ENCODE peak calls at places on chromosomes 6 and 20, in seven cellular contexts. D is pancreas, E is heart left ventricle, R is right lobe of liver, N is keratinocyte, Y is cardiac muscle cell, P is heart right ventricle. F is an unnamed sample.

GRCh38 chr6:10779076-10779475 is 31.5 kb downstream of the TMEM14B start:
- DNase-seq in D (no peak), E (no peak), R (no peak), N (no peak), Y (no peak), P (no peak), F (no peak)

GRCh38 chr6:90319044-90319443 is 22.4 kb upstream of the BACH2 start:
- DNase-seq in D (no peak), E (no peak), R (no peak), N (no peak), Y (no peak), P (no peak), F (no peak)

GRCh38 chr6:3466488-3467219 is 9.8 kb upstream of the SLC22A23 start:
- DNase-seq in D (no peak), E (no peak), R (no peak), N (no peak), Y (no peak), P (no peak), F (no peak)

GRCh38 chr6:149071997-149072396 is 245.5 kb upstream of the TAB2 start:
- DNase-seq in D (no peak), E (no peak), R (no peak), N (no peak), Y (no peak), P (no peak), F (no peak)

GRCh38 chr20:10761786-10762185 is 88.0 kb upstream of the JAG1 start:
- DNase-seq in D (peak; percentile 53), E (peak; percentile 30), R (no peak), N (no peak), Y (no peak), P (no peak), F (no peak)

GRCh38 chr6:13044896-13045295 is 283.4 kb downstream of the TBC1D7 start:
- DNase-seq in D (no peak), E (no peak), R (no peak), N (no peak), Y (no peak), P (no peak), F (no peak)

GRCh38 chr20:61948586-61949362 is 116.9 kb downstream of the TAF4 start:
- DNase-seq in D (no peak), E (peak; percentile 3), R (peak; percentile 39), N (no peak), Y (no peak), P (peak; percentile 6), F (no peak)

GRCh38 chr6:75624335-75624734 is 22.7 kb downstream of the SENP6 start:
- DNase-seq in D (no peak), E (no peak), R (no peak), N (no peak), Y (no peak), P (no peak), F (no peak)

GRCh38 chr20:48718914-48719578 is 108.8 kb downstream of the PREX1 start:
- DNase-seq in D (no peak), E (no peak), R (no peak), N (no peak), Y (no peak), P (no peak), F (no peak)

GRCh38 chr20:362271-363254 is 15.7 kb downstream of the NRSN2 start:
- DNase-seq in D (peak; percentile 98), E (peak; percentile 92), R (peak; percentile 97), N (peak; percentile 87), Y (no peak), P (peak; percentile 85), F (peak; percentile 48)

GRCh38 chr6:38187285-38187684 is 367.8 kb downstream of the ZFAND3 start:
- DNase-seq in D (no peak), E (no peak), R (no peak), N (no peak), Y (no peak), P (no peak), F (no peak)

GRCh38 chr6:85775883-85776282 is 133.2 kb upstream of the SYNCRIP start:
- DNase-seq in D (no peak), E (no peak), R (no peak), N (no peak), Y (no peak), P (no peak), F (no peak)

GRCh38 chr6:30075094-30075986 is at the start of gene RNF39:
- DNase-seq in D (peak; percentile 28), E (no peak), R (no peak), N (no peak), Y (no peak), P (no peak), F (no peak)

GRCh38 chr6:33197431-33198048 is 2.9 kb downstream of the RXRB start:
- DNase-seq in D (peak; percentile 68), E (peak; percentile 54), R (no peak), N (no peak), Y (peak; percentile 82), P (no peak), F (peak; percentile 74)

GRCh38 chr6:35478259-35478658 is 10.1 kb downstream of the RPL10A start:
- DNase-seq in D (no peak), E (no peak), R (no peak), N (no peak), Y (no peak), P (no peak), F (no peak)

GRCh38 chr6:168441434-168442391 is 729 bp downstream of the SMOC2 start:
- DNase-seq in D (no peak), E (no peak), R (no peak), N (no peak), Y (peak; percentile 27), P (no peak), F (no peak)

DNA sequence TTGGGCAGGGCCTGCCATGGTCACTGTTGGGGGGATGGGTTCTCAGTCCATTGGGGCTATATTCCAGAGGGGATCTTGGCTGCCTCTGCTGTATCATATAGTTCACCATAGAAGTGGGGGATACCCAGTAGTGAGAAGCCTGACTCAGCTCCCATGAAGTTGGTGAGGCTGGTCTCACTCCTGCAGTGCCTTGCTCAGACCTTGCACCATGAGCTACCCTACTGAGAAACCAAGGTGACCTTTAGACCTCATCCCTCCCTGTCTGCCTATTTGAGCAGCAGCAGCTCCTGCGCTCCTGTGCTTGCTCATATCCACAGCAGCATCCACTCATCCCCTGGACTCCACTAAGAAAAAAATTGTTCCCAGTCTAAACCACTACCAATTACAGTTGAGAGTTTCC is 56.0 kb upstream of the HEY2 start:
- DNase-seq in D (no peak), E (no peak), R (no peak), N (no peak), Y (no peak), P (no peak), F (no peak)
- H3K9me3 ChIP-seq in D (no peaks in the 10 kb centered on the region), E (peaks cover 12% of the 10 kb centered on the region), R (no peaks in the 10 kb centered on the region), N (no peaks in the 10 kb centered on the region), Y (no peaks in the 10 kb centered on the region), P (peaks cover 13% of the 10 kb centered on the region), F (no peaks in the 10 kb centered on the region)

DNA sequence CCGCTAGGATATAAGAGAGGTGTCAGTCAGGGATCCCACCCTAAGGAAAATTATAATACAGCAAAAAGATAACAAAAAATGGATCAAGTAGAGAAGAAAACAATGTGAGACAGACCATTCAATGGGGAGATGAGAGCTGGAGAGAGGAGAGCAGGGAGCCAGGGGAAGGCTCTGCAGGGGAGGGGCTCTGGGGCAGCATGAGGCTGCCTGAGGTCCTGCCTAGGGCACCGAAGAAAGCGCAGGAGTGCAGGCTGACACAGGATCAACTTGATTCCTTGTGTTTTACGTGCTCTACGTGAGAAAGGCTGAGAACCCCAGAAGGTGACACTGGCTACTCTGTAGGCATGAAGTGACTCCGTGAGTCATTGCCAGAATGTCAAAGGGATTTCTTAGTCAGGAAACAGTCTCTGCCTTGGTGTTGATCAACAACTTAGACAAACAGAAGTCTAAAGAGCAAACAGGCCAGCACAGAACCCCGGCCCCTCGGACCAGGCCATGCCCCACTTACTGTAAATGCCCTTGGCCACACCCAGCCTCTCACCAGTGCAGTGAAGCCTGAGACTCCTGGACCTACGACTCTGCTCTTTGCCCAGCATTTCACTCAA is 290.1 kb upstream of the PRDM1 start:
- DNase-seq in D (no peak), E (no peak), R (no peak), N (no peak), Y (no peak), P (no peak), F (no peak)
- H3K36me3 ChIP-seq in D (no peaks in the 10 kb centered on the region), E (no peaks in the 10 kb centered on the region), R (no peaks in the 10 kb centered on the region), N (no peaks in the 10 kb centered on the region), Y (no peaks in the 10 kb centered on the region), P (no peaks in the 10 kb centered on the region), F (no peaks in the 10 kb centered on the region)

GRCh38 chr6:101199441-101199840 is 194.1 kb upstream of the GRIK2 start:
- DNase-seq in D (no peak), E (no peak), R (no peak), N (no peak), Y (no peak), P (no peak), F (no peak)

GRCh38 chr6:101202975-101203374 is 190.5 kb upstream of the GRIK2 start:
- DNase-seq in D (no peak), E (no peak), R (no peak), N (no peak), Y (no peak), P (no peak), F (no peak)

GRCh38 chr6:101208152-101208551 is 185.4 kb upstream of the GRIK2 start:
- DNase-seq in D (no peak), E (no peak), R (no peak), N (no peak), Y (no peak), P (no peak), F (no peak)

DNA sequence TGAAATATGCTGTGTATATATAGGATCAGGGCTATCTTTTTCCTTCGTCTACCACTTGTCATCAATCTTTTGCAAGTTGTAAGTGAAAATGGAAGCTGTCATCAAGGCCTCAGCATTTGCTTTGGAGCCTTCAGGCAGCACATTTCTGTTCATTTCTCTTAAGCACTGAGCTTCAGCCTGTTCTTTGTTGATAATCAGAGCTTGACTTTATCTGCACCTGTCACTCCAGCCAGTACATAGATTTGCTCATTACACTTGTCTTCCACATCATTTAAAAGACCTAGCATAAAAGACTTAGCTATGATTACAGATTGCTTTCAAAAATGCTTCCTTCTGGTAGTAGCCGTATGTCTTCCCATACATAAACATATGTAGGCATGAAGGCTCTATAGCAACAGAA is 189.8 kb upstream of the GRIK2 start:
- DNase-seq in D (no peak), E (no peak), R (no peak), N (no peak), Y (peak; percentile 49), P (no peak), F (no peak)
- H3K4me3 ChIP-seq in D (no peak overlapping the region), E (no peak overlapping the region), R (no peak overlapping the region), N (no peak overlapping the region), Y (no peak overlapping the region), P (no peak overlapping the region), F (no peak overlapping the region)

GRCh38 chr20:56043227-56043626 is 37.9 kb upstream of the CBLN4 start:
- DNase-seq in D (no peak), E (no peak), R (no peak), N (no peak), Y (no peak), P (no peak), F (no peak)
- H3K9me3 ChIP-seq in D (no peaks in the 10 kb centered on the region), E (no peaks in the 10 kb centered on the region), R (no peaks in the 10 kb centered on the region), N (no peaks in the 10 kb centered on the region), Y (peaks cover 3% of the 10 kb centered on the region), P (no peaks in the 10 kb centered on the region), F (no peaks in the 10 kb centered on the region)